ENCODE peak calls at places on chromosomes 5 and 9, in eight cellular contexts. X is GM12892; B is cerebellar cortex; A is pancreas; F is lung microvascular endothelial cell; U is stimulated activated CD4-positive, alpha-beta T cell treated with anti-CD3 and anti-CD28 coated beads, Interleukin-15, amount 100 ng/mL, for 24 hours; J is activated gamma-delta T cell; K is retina. D is an unnamed sample.

GRCh38 chr5:55234171-55234700 is 828 bp upstream of the CCNO start:
- DNase-seq in X (no peak), B (peak), A (no peak), F (no peak), U (peak), J (no peak), K (peak), D (no peak)

GRCh38 chr5:166251786-166252185 is 2039.7 kb upstream of the WWC1 start:
- DNase-seq in X (no peak), B (no peak), A (no peak), F (no peak), U (no peak), J (no peak), K (no peak), D (no peak)

GRCh38 chr9:136765041-136765440 is 723 bp upstream of the LCN15 start:
- DNase-seq in X (no peak), B (no peak), A (no peak), F (no peak), U (no peak), J (no peak), K (no peak), D (no peak)

GRCh38 chr9:127976498-127976897 is 4.3 kb downstream of the EEIG1 start:
- DNase-seq in X (no peak), B (peak), A (peak), F (no peak), U (peak), J (no peak), K (no peak), D (peak)

GRCh38 chr5:177473461-177473991 is at the start of gene DBN1:
- DNase-seq in X (peak), B (no peak), A (no peak), F (peak), U (no peak), J (no peak), K (peak), D (no peak)

GRCh38 chr5:149217096-149217801 is 54.4 kb upstream of the AFAP1L1 start:
- DNase-seq in X (no peak), B (peak), A (no peak), F (no peak), U (no peak), J (no peak), K (peak), D (no peak)

GRCh38 chr5:96687812-96688453 is 25.8 kb downstream of the CAST start:
- DNase-seq in X (no peak), B (peak), A (no peak), F (peak), U (no peak), J (no peak), K (no peak), D (no peak)

GRCh38 chr9:3329361-3329760 is 196.4 kb downstream of the RFX3 start:
- DNase-seq in X (no peak), B (no peak), A (no peak), F (no peak), U (no peak), J (no peak), K (no peak), D (no peak)

GRCh38 chr5:43073597-43074546 is 33.8 kb upstream of the ANXA2R start:
- DNase-seq in X (no peak), B (peak), A (no peak), F (peak), U (peak), J (no peak), K (no peak), D (no peak)

GRCh38 chr5:123756325-123756664 is 244.3 kb downstream of the CSNK1G3 start:
- DNase-seq in X (no peak), B (peak), A (no peak), F (no peak), U (no peak), J (no peak), K (no peak), D (no peak)

GRCh38 chr5:68872088-68872842 is 221.5 kb upstream of the SLC30A5 start:
- DNase-seq in X (no peak), B (no peak), A (no peak), F (no peak), U (no peak), J (no peak), K (peak), D (no peak)

GRCh38 chr9:134136997-134137302 is 1.1 kb downstream of the WDR5 start:
- DNase-seq in X (no peak), B (no peak), A (no peak), F (no peak), U (no peak), J (no peak), K (no peak), D (no peak)

GRCh38 chr5:124474821-124475220 is 271.6 kb downstream of the ZNF608 start:
- DNase-seq in X (no peak), B (no peak), A (no peak), F (no peak), U (no peak), J (no peak), K (no peak), D (no peak)

GRCh38 chr5:38453506-38453905 is 102.9 kb downstream of the LIFR start:
- DNase-seq in X (no peak), B (no peak), A (no peak), F (no peak), U (peak), J (no peak), K (no peak), D (no peak)

GRCh38 chr5:161077895-161078566 is 226.0 kb upstream of the ATP10B start:
- DNase-seq in X (no peak), B (no peak), A (no peak), F (no peak), U (no peak), J (no peak), K (no peak), D (no peak)

GRCh38 chr5:61447780-61448495 is 115.9 kb downstream of the ZSWIM6 start:
- DNase-seq in X (no peak), B (no peak), A (no peak), F (no peak), U (no peak), J (no peak), K (no peak), D (no peak)

GRCh38 chr5:180785151-180785781 is 17.3 kb downstream of the MGAT1 start:
- DNase-seq in X (no peak), B (no peak), A (no peak), F (peak), U (no peak), J (no peak), K (peak), D (no peak)

GRCh38 chr5:139474815-139475791 is 4.3 kb downstream of the SMIM33 start:
- DNase-seq in X (no peak), B (peak), A (no peak), F (no peak), U (no peak), J (no peak), K (peak), D (no peak)

GRCh38 chr5:108028411-108028810 is 353.5 kb downstream of the FBXL17 start:
- DNase-seq in X (no peak), B (peak), A (no peak), F (peak), U (no peak), J (no peak), K (no peak), D (no peak)

GRCh38 chr9:130663258-130664171 is 879 bp upstream of the PRDM12 start:
- DNase-seq in X (peak), B (peak), A (no peak), F (peak), U (peak), J (no peak), K (peak), D (no peak)

GRCh38 chr5:107887587-107887986 is 216.8 kb upstream of the EFNA5 start:
- DNase-seq in X (no peak), B (no peak), A (no peak), F (no peak), U (no peak), J (no peak), K (no peak), D (no peak)

GRCh38 chr9:106701611-106702010 is 161.4 kb upstream of the ZNF462 start:
- DNase-seq in X (no peak), B (no peak), A (no peak), F (no peak), U (no peak), J (no peak), K (no peak), D (no peak)

GRCh38 chr9:104895572-104895971 is 32.4 kb downstream of the ABCA1 start:
- DNase-seq in X (no peak), B (no peak), A (no peak), F (no peak), U (no peak), J (no peak), K (no peak), D (no peak)

GRCh38 chr5:169460896-169461295 is 122.7 kb upstream of the SPDL1 start:
- DNase-seq in X (no peak), B (no peak), A (no peak), F (no peak), U (no peak), J (no peak), K (no peak), D (no peak)

GRCh38 chr5:90483206-90483605 is 8.5 kb downstream of the POLR3G start:
- DNase-seq in X (no peak), B (no peak), A (no peak), F (no peak), U (no peak), J (no peak), K (no peak), D (no peak)

GRCh38 chr5:175254155-175254554 is 189.8 kb downstream of the DRD1 start:
- DNase-seq in X (no peak), B (no peak), A (no peak), F (no peak), U (no peak), J (no peak), K (no peak), D (no peak)

GRCh38 chr9:73680831-73681230 is 529.2 kb downstream of the ANXA1 start:
- DNase-seq in X (no peak), B (no peak), A (no peak), F (no peak), U (no peak), J (no peak), K (no peak), D (no peak)

GRCh38 chr5:171390883-171391677 is 3.4 kb downstream of the NPM1 start:
- DNase-seq in X (no peak), B (no peak), A (no peak), F (no peak), U (no peak), J (no peak), K (no peak), D (no peak)

GRCh38 chr9:28293691-28294090 is 720.4 kb upstream of the C9orf72 start:
- DNase-seq in X (no peak), B (no peak), A (no peak), F (no peak), U (no peak), J (no peak), K (no peak), D (no peak)

GRCh38 chr5:37668524-37669047 is 171.3 kb downstream of the GDNF start:
- DNase-seq in X (no peak), B (no peak), A (peak), F (peak), U (no peak), J (no peak), K (no peak), D (peak)

GRCh38 chr5:111929261-111929660 is 172.3 kb upstream of the NREP start:
- DNase-seq in X (no peak), B (no peak), A (no peak), F (no peak), U (no peak), J (no peak), K (no peak), D (no peak)